ENCODE peak calls at places on chromosomes 11 and 22, in four cellular contexts. One of them, this sample, is unnamed.

GRCh38 chr11:69385466-69385820 is 91.5 kb downstream of the MYEOV start:
- DNase-seq in hepatic stellate cell: no peak
- DNase-seq in HS-5: no peak
- DNase-seq in SHP77 treated with DMSO at 0.1 percent for 48 hours: no peak
- DNase-seq in this sample: no peak

GRCh38 chr11:62689421-62690183 is at the start of gene LRRN4CL:
- DNase-seq in SHP77 treated with DMSO at 0.1 percent for 48 hours: no peak
- DNase-seq in hepatic stellate cell: peak; percentile 89
- DNase-seq in HS-5: peak; percentile 92
- DNase-seq in this sample: peak; percentile 98

GRCh38 chr22:17132112-17132511 is 11.0 kb upstream of the TMEM121B start:
- DNase-seq in hepatic stellate cell: no peak
- DNase-seq in SHP77 treated with DMSO at 0.1 percent for 48 hours: no peak
- DNase-seq in HS-5: no peak
- DNase-seq in this sample: no peak

GRCh38 chr11:61596539-61596938 is 15.7 kb upstream of the SYT7 start:
- DNase-seq in SHP77 treated with DMSO at 0.1 percent for 48 hours: no peak
- DNase-seq in HS-5: no peak
- DNase-seq in hepatic stellate cell: no peak
- DNase-seq in this sample: no peak

GRCh38 chr11:13074714-13075464 is 65.8 kb downstream of the RASSF10 start:
- DNase-seq in SHP77 treated with DMSO at 0.1 percent for 48 hours: no peak
- DNase-seq in HS-5: no peak
- DNase-seq in hepatic stellate cell: no peak
- DNase-seq in this sample: no peak

GRCh38 chr11:32331098-32331497 is 104.2 kb downstream of the WT1 start:
- DNase-seq in hepatic stellate cell: no peak
- DNase-seq in SHP77 treated with DMSO at 0.1 percent for 48 hours: no peak
- DNase-seq in HS-5: no peak
- DNase-seq in this sample: no peak

GRCh38 chr22:46055176-46055850 is 78.4 kb upstream of the WNT7B start:
- DNase-seq in HS-5: no peak
- DNase-seq in hepatic stellate cell: no peak
- DNase-seq in SHP77 treated with DMSO at 0.1 percent for 48 hours: no peak
- DNase-seq in this sample: no peak

GRCh38 chr22:36425977-36426523 is 38.3 kb upstream of the MYH9 start:
- DNase-seq in SHP77 treated with DMSO at 0.1 percent for 48 hours: no peak
- DNase-seq in HS-5: no peak
- DNase-seq in hepatic stellate cell: peak; percentile 75
- DNase-seq in this sample: no peak

This sample was measured in AG08395.